ENCODE peak calls at places on chromosomes 3 and 15, in nine cellular contexts. B is ACHN, J is adrenal gland, L is A172, Q is posterior cingulate gyrus, S is cerebellum, C is ELR, H is fibroblast of mammary gland, W is HepG2. R is an unnamed sample.

GRCh38 chr3:196990654-196991053 is 22.0 kb upstream of the PIGZ start:
- DNase-seq in B (no peak), J (no peak), L (no peak), Q (no peak), S (no peak), C (no peak), H (no peak), W (peak; percentile 43), R (no peak)

GRCh38 chr15:62977952-62978811 is 64.4 kb upstream of the TPM1 start:
- DNase-seq in B (no peak), J (no peak), L (peak; percentile 85), Q (no peak), S (peak; percentile 34), C (peak; percentile 87), H (peak; percentile 48), W (no peak), R (peak; percentile 64)

GRCh38 chr3:191382661-191383060 is 52.3 kb upstream of the UTS2B start:
- DNase-seq in B (no peak), J (no peak), L (no peak), Q (no peak), S (no peak), C (no peak), H (no peak), W (no peak), R (no peak)

GRCh38 chr3:178618197-178618596 is 82.0 kb downstream of the KCNMB2 start:
- DNase-seq in B (no peak), J (no peak), L (peak; percentile 12), Q (no peak), S (no peak), C (no peak), H (peak; percentile 34), W (no peak), R (no peak)

GRCh38 chr3:15512173-15512572 is 9.3 kb downstream of the COLQ start:
- DNase-seq in B (no peak), J (no peak), L (no peak), Q (peak; percentile 56), S (peak; percentile 52), C (no peak), H (no peak), W (no peak), R (no peak)

GRCh38 chr15:27339138-27339537 is 368.2 kb downstream of the GABRG3 start:
- DNase-seq in B (no peak), J (no peak), L (no peak), Q (no peak), S (no peak), C (no peak), H (no peak), W (no peak), R (no peak)

GRCh38 chr15:67945951-67946700 is 106.3 kb upstream of the RNU6-1 start:
- DNase-seq in B (no peak), J (no peak), L (peak; percentile 52), Q (no peak), S (no peak), C (peak; percentile 78), H (peak; percentile 8), W (peak; percentile 98), R (no peak)

GRCh38 chr3:177934001-177934891 is 602.0 kb upstream of the KCNMB2 start:
- DNase-seq in B (peak; percentile 26), J (peak; percentile 32), L (peak; percentile 87), Q (no peak), S (peak; percentile 11), C (peak; percentile 38), H (peak; percentile 71), W (peak; percentile 14), R (peak; percentile 64)

GRCh38 chr3:148880681-148881080 is 15.6 kb downstream of the CPA3 start:
- DNase-seq in B (peak; percentile 29), J (no peak), L (no peak), Q (no peak), S (no peak), C (peak; percentile 51), H (no peak), W (peak; percentile 33), R (no peak)

GRCh38 chr3:31448882-31449243 is 83.9 kb upstream of the STT3B start:
- DNase-seq in B (no peak), J (no peak), L (no peak), Q (no peak), S (no peak), C (no peak), H (no peak), W (no peak), R (no peak)

GRCh38 chr3:112405845-112406244 is 72.9 kb downstream of the CD200 start:
- DNase-seq in B (no peak), J (no peak), L (no peak), Q (no peak), S (no peak), C (peak; percentile 58), H (peak; percentile 38), W (no peak), R (no peak)

GRCh38 chr3:165507576-165507975 is 311.4 kb upstream of the SLITRK3 start:
- DNase-seq in B (no peak), J (no peak), L (no peak), Q (no peak), S (no peak), C (no peak), H (no peak), W (no peak), R (no peak)

GRCh38 chr3:47485812-47486211 is 10.1 kb upstream of the SCAP start:
- DNase-seq in B (no peak), J (no peak), L (peak; percentile 8), Q (no peak), S (no peak), C (peak; percentile 65), H (peak; percentile 25), W (no peak), R (no peak)

GRCh38 chr3:17430574-17430973 is 311.9 kb downstream of the TBC1D5 start:
- DNase-seq in B (no peak), J (no peak), L (no peak), Q (no peak), S (no peak), C (no peak), H (no peak), W (no peak), R (no peak)

GRCh38 chr3:4656059-4656458 is 162.9 kb downstream of the ITPR1 start:
- DNase-seq in B (peak; percentile 67), J (peak; percentile 48), L (peak; percentile 69), Q (peak; percentile 54), S (peak; percentile 44), C (peak; percentile 77), H (peak; percentile 76), W (peak; percentile 30), R (peak; percentile 78)

GRCh38 chr3:172355836-172356235 is 92.4 kb downstream of the GHSR start:
- DNase-seq in B (peak; percentile 6), J (peak; percentile 41), L (peak; percentile 82), Q (no peak), S (no peak), C (peak; percentile 83), H (peak; percentile 94), W (no peak), R (no peak)

GRCh38 chr3:48949376-48949717 is 30.7 kb downstream of the ARIH2 start:
- DNase-seq in B (no peak), J (no peak), L (no peak), Q (no peak), S (no peak), C (no peak), H (no peak), W (no peak), R (no peak)

GRCh38 chr3:149020839-149021252 is 29.5 kb downstream of the GYG1 start:
- DNase-seq in B (no peak), J (no peak), L (no peak), Q (no peak), S (no peak), C (no peak), H (no peak), W (no peak), R (no peak)

GRCh38 chr3:194051554-194052175 is 84.3 kb upstream of the HES1 start:
- DNase-seq in B (no peak), J (no peak), L (no peak), Q (no peak), S (no peak), C (no peak), H (no peak), W (no peak), R (no peak)

R was measured in retina.